ENCODE peak calls at places on chromosomes 6 and 20, in seven cellular contexts. Y, U, A, K, V, T and B are unnamed samples.

GRCh38 chr20:19205999-19206398 is 6.4 kb upstream of the SLC24A3 start:
- DNase-seq in Y (peak), U (peak), A (peak), K (peak), V (no peak), T (peak), B (peak)

GRCh38 chr6:45200510-45200909 is 127.6 kb upstream of the RUNX2 start:
- DNase-seq in Y (no peak), U (no peak), A (no peak), K (no peak), V (no peak), T (no peak), B (no peak)

GRCh38 chr20:50540620-50541605 is 30.7 kb downstream of the PTPN1 start:
- DNase-seq in Y (no peak), U (no peak), A (peak), K (no peak), V (peak), T (no peak), B (peak)

GRCh38 chr6:113854531-113855499 is 2.3 kb upstream of the MARCKS start:
- DNase-seq in Y (peak), U (peak), A (peak), K (peak), V (peak), T (peak), B (peak)

GRCh38 chr6:27414996-27415395 is 26.4 kb downstream of the ZNF391 start:
- DNase-seq in Y (no peak), U (no peak), A (no peak), K (no peak), V (no peak), T (no peak), B (no peak)

GRCh38 chr20:43751167-43752050 is 24.6 kb upstream of the GTSF1L start:
- DNase-seq in Y (peak), U (no peak), A (no peak), K (no peak), V (peak), T (no peak), B (peak)

GRCh38 chr6:168937061-168937460 is 316.6 kb downstream of the THBS2 start:
- DNase-seq in Y (no peak), U (no peak), A (no peak), K (no peak), V (no peak), T (no peak), B (peak)

GRCh38 chr6:39294133-39294532 is 20.1 kb downstream of the KCNK17 start:
- DNase-seq in Y (no peak), U (no peak), A (no peak), K (no peak), V (no peak), T (no peak), B (no peak)

GRCh38 chr6:136586295-136586694 is 36.1 kb upstream of the MAP7 start:
- DNase-seq in Y (no peak), U (no peak), A (no peak), K (no peak), V (peak), T (no peak), B (peak)

GRCh38 chr6:42891199-42891722 is 11.8 kb downstream of the RPL7L1 start:
- DNase-seq in Y (no peak), U (no peak), A (no peak), K (no peak), V (no peak), T (no peak), B (no peak)

GRCh38 chr6:1310628-1311399 is 1.1 kb upstream of the FOXQ1 start:
- DNase-seq in Y (no peak), U (peak), A (no peak), K (no peak), V (no peak), T (peak), B (no peak)

GRCh38 chr20:58650181-58650775 is 805 bp upstream of the STX16 start:
- DNase-seq in Y (peak), U (peak), A (no peak), K (no peak), V (no peak), T (peak), B (no peak)

GRCh38 chr6:111857674-111858337 is 15.4 kb downstream of the FYN start:
- DNase-seq in Y (no peak), U (no peak), A (no peak), K (no peak), V (no peak), T (no peak), B (no peak)

GRCh38 chr20:32449890-32450401 is 91.8 kb downstream of the ASXL1 start:
- DNase-seq in Y (no peak), U (no peak), A (no peak), K (no peak), V (no peak), T (no peak), B (no peak)

GRCh38 chr6:129102741-129103140 is 219.8 kb downstream of the LAMA2 start:
- DNase-seq in Y (no peak), U (no peak), A (no peak), K (no peak), V (no peak), T (no peak), B (no peak)

GRCh38 chr6:166640342-166641043 is 13.4 kb upstream of the RPS6KA2 start:
- DNase-seq in Y (no peak), U (peak), A (peak), K (no peak), V (no peak), T (no peak), B (no peak)

GRCh38 chr6:108671790-108672189 is 111.1 kb downstream of the FOXO3 start:
- DNase-seq in Y (no peak), U (no peak), A (no peak), K (no peak), V (no peak), T (no peak), B (no peak)

GRCh38 chr6:17015144-17015543 is 86.7 kb upstream of the STMND1 start:
- DNase-seq in Y (peak), U (no peak), A (no peak), K (no peak), V (no peak), T (no peak), B (no peak)

GRCh38 chr20:23358923-23359572 is 2.9 kb upstream of the GZF1 start:
- DNase-seq in Y (no peak), U (no peak), A (no peak), K (no peak), V (no peak), T (no peak), B (no peak)

GRCh38 chr6:27296106-27296783 is 15.8 kb downstream of the POM121L2 start:
- DNase-seq in Y (no peak), U (peak), A (peak), K (no peak), V (no peak), T (no peak), B (peak)

GRCh38 chr20:49810491-49811190 is 2.0 kb upstream of the SLC9A8 start:
- DNase-seq in Y (no peak), U (no peak), A (no peak), K (no peak), V (no peak), T (no peak), B (no peak)

GRCh38 chr6:9121551-9121950 is 686.2 kb upstream of the SLC35B3 start:
- DNase-seq in Y (no peak), U (no peak), A (no peak), K (no peak), V (no peak), T (no peak), B (no peak)